ENCODE peak calls at places on chromosomes 4 and X, in six cellular contexts. I is IMR-90, B is HepG2, N is mesenchymal stem cell, L is GM12878, Y is neural progenitor cell. R is an unnamed sample.

GRCh38 chr4:124631760-124632159 is 80.8 kb downstream of the ANKRD50 start:
- DNase-seq in I (peak; percentile 98), B (no peak), N (peak; percentile 95), L (no peak), Y (no peak), R (peak; percentile 98)

GRCh38 chr4:17492058-17492741 is 19.7 kb downstream of the QDPR start:
- DNase-seq in I (no peak), B (no peak), N (peak; percentile 20), L (no peak), Y (no peak), R (no peak)

GRCh38 chrX:24398766-24399165 is 38.3 kb downstream of the SUPT20HL1 start:
- DNase-seq in I (no peak), B (no peak), N (no peak), L (no peak), Y (no peak), R (no peak)

GRCh38 chrX:15761564-15762191 is 23.6 kb downstream of the CA5B start:
- DNase-seq in I (peak; percentile 41), B (no peak), N (peak; percentile 46), L (no peak), Y (peak; percentile 70), R (no peak)

GRCh38 chr4:54473077-54473545 is 184.6 kb upstream of the KIT start:
- DNase-seq in I (peak; percentile 14), B (peak; percentile 59), N (peak; percentile 85), L (no peak), Y (no peak), R (no peak)

GRCh38 chr4:78019494-78019893 is 37.6 kb upstream of the FRAS1 start:
- DNase-seq in I (no peak), B (no peak), N (no peak), L (no peak), Y (no peak), R (no peak)

GRCh38 chr4:159252491-159252890 is 149.6 kb downstream of the RAPGEF2 start:
- DNase-seq in I (no peak), B (no peak), N (peak; percentile 70), L (no peak), Y (no peak), R (no peak)

GRCh38 chr4:105677689-105678088 is 30.8 kb downstream of the INTS12 start:
- DNase-seq in I (no peak), B (no peak), N (no peak), L (no peak), Y (no peak), R (no peak)

GRCh38 chrX:12814434-12814833 is 23.2 kb downstream of the PRPS2 start:
- DNase-seq in I (peak; percentile 62), B (peak; percentile 29), N (peak; percentile 53), L (peak; percentile 59), Y (peak; percentile 42), R (no peak)

GRCh38 chr4:26022346-26022891 is 108.4 kb downstream of the SMIM20 start:
- DNase-seq in I (peak; percentile 80), B (peak; percentile 73), N (peak; percentile 73), L (no peak), Y (no peak), R (peak; percentile 85)

GRCh38 chr4:80465238-80465637 is 129.7 kb downstream of the CFAP299 start:
- DNase-seq in I (peak; percentile 26), B (no peak), N (no peak), L (no peak), Y (peak; percentile 46), R (no peak)

GRCh38 chrX:97398030-97398551 is 514.4 kb downstream of the RPA4 start:
- DNase-seq in I (peak; percentile 30), B (no peak), N (peak; percentile 60), L (peak; percentile 55), Y (no peak), R (peak; percentile 8)

GRCh38 chr4:17687237-17687857 is 72.9 kb downstream of the MED28 start:
- DNase-seq in I (no peak), B (no peak), N (no peak), L (no peak), Y (no peak), R (peak; percentile 16)

GRCh38 chr4:186557061-186557460 is 1.7 kb upstream of the MTNR1A start:
- DNase-seq in I (no peak), B (no peak), N (no peak), L (no peak), Y (no peak), R (no peak)

GRCh38 chr4:33334416-33334815 is 2614.2 kb downstream of the PCDH7 start:
- DNase-seq in I (no peak), B (no peak), N (no peak), L (no peak), Y (no peak), R (no peak)

GRCh38 chr4:18227880-18228279 is 206.3 kb upstream of the LCORL start:
- DNase-seq in I (no peak), B (no peak), N (no peak), L (no peak), Y (no peak), R (no peak)

GRCh38 chr4:74623041-74623440 is 171.3 kb downstream of the BTC start:
- DNase-seq in I (peak; percentile 24), B (peak; percentile 66), N (peak; percentile 70), L (no peak), Y (peak; percentile 45), R (no peak)

GRCh38 chr4:188869581-188869980 is 730.3 kb downstream of the TRIML1 start:
- DNase-seq in I (peak; percentile 53), B (no peak), N (no peak), L (no peak), Y (no peak), R (no peak)

GRCh38 chrX:1496076-1496475 is 40.9 kb downstream of the P2RY8 start:
- DNase-seq in I (no peak), B (no peak), N (no peak), L (no peak), Y (no peak), R (no peak)

GRCh38 chr4:133869486-133869885 is 332.1 kb downstream of the PABPC4L start:
- DNase-seq in I (no peak), B (no peak), N (no peak), L (no peak), Y (no peak), R (peak; percentile 25)

GRCh38 chr4:6929735-6930464 is 20.3 kb downstream of the TBC1D14 start:
- DNase-seq in I (no peak), B (peak; percentile 85), N (no peak), L (no peak), Y (peak; percentile 55), R (no peak)

GRCh38 chr4:174217273-174218126 is 66.0 kb downstream of the FBXO8 start:
- DNase-seq in I (peak; percentile 37), B (no peak), N (peak; percentile 40), L (no peak), Y (peak; percentile 45), R (peak; percentile 57)

GRCh38 chr4:40576651-40577480 is 52.8 kb downstream of the RBM47 start:
- DNase-seq in I (peak; percentile 91), B (peak; percentile 98), N (peak; percentile 97), L (peak; percentile 82), Y (peak; percentile 36), R (peak; percentile 95)

GRCh38 chrX:120514236-120514635 is 45.1 kb upstream of the LAMP2 start:
- DNase-seq in I (peak; percentile 25), B (peak; percentile 32), N (peak; percentile 7), L (no peak), Y (peak; percentile 8), R (no peak)

GRCh38 chr4:37441231-37442061 is 196.9 kb downstream of the NWD2 start:
- DNase-seq in I (no peak), B (peak; percentile 74), N (no peak), L (no peak), Y (no peak), R (no peak)

GRCh38 chr4:177369372-177369771 is 59.7 kb downstream of the NEIL3 start:
- DNase-seq in I (peak; percentile 91), B (no peak), N (peak; percentile 16), L (no peak), Y (no peak), R (peak; percentile 96)

GRCh38 chrX:154484255-154485149 is 1.9 kb downstream of the UBL4A start:
- DNase-seq in I (no peak), B (no peak), N (no peak), L (no peak), Y (no peak), R (no peak)

GRCh38 chrX:154485150-154486051 is 1.0 kb downstream of the UBL4A start:
- DNase-seq in I (no peak), B (no peak), N (no peak), L (no peak), Y (no peak), R (no peak)

GRCh38 chrX:154482786-154483185 is 3.6 kb downstream of the UBL4A start:
- DNase-seq in I (no peak), B (no peak), N (no peak), L (no peak), Y (no peak), R (no peak)

GRCh38 chrX:154481911-154482601 is 3.0 kb upstream of the LAGE3 start:
- DNase-seq in I (no peak), B (no peak), N (no peak), L (no peak), Y (no peak), R (no peak)

DNA sequence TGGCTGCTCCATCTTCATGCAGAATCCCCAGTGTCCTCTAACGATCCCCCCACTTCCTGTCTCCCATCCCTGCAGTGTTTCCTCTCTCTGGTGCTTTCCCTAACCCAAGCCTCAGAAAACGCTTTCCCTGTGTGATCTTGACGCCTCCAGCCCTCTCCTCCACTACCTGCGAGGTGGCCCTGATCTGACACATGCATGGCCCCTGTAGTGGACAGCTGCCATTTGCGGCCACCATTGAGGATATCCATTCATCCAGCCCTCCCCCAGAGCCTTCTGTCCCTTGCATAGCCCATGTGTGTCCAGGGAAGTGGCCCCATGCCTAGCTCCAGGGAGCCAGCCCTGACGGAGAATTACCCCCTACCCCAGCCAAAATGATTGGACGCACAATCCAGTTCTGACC is 3.1 kb downstream of the UBL4A start:
- DNase-seq in I (no peak), B (no peak), N (no peak), L (no peak), Y (no peak), R (no peak)
- H3K4me1 ChIP-seq in I (peaks cover 2% of the 10 kb centered on the region), B (peaks cover 18% of the 10 kb centered on the region), N (peaks cover 27% of the 10 kb centered on the region), L (peaks cover 8% of the 10 kb centered on the region), Y (no peaks in the 10 kb centered on the region), R (peaks cover 10% of the 10 kb centered on the region)

GRCh38 chr4:95714571-95714970 is 125.3 kb upstream of the PDHA2 start:
- DNase-seq in I (no peak), B (no peak), N (no peak), L (no peak), Y (no peak), R (no peak)

DNA sequence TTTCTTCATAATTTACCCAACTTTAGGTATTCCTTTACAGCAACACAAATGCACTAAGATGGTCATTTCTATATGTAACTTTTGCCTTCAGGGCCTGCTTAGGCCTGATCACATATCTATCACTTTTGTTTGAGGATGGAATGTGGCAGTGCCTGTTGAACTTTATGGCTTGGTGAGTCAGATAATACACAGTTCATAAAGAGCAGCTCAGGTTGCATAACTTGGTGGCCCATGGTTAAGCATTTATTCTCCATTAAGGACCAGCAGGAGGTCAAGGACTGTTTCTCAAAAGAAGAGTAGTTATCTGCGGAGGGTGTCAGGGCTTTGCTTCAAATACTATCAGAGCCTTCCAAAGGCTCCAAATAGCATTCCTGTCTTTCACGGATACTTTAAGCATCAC is 124.1 kb upstream of the PDHA2 start:
- DNase-seq in I (no peak), B (no peak), N (no peak), L (no peak), Y (no peak), R (no peak)
- H3K4me2 ChIP-seq in I (no peak overlapping the region), B (no peak overlapping the region), N (no peak overlapping the region), L (no peak overlapping the region), Y (no peak overlapping the region), R (no peak overlapping the region)

GRCh38 chr4:108559911-108560310 is 60.5 kb upstream of the RPL34 start:
- DNase-seq in I (no peak), B (no peak), N (no peak), L (no peak), Y (no peak), R (no peak)
- H3K27ac ChIP-seq in I (no peak overlapping the region), B (no peak overlapping the region), N (no peak overlapping the region), L (no peak overlapping the region), Y (no peak overlapping the region), R (no peak overlapping the region)

GRCh38 chr4:89259435-89260028 is 48.1 kb downstream of the GPRIN3 start:
- DNase-seq in I (no peak), B (no peak), N (no peak), L (no peak), Y (no peak), R (no peak)
- H3K4me1 ChIP-seq in I (no peaks in the 10 kb centered on the region), B (no peaks in the 10 kb centered on the region), N (no peaks in the 10 kb centered on the region), L (no peaks in the 10 kb centered on the region), Y (peaks cover 13% of the 10 kb centered on the region), R (no peaks in the 10 kb centered on the region)

R was measured in astrocyte.